ENCODE peak calls at places on chromosomes 2 and 18, in six cellular contexts. One of them, this sample, is unnamed. For H3K36me3, the result is how much of the 10 kb centered on the place peaks cover.

GRCh38 chr2:32342811-32343210 is 14.0 kb upstream of the BIRC6 start:
- DNase-seq in HCT116: no peak
- DNase-seq in H1: no peak
- DNase-seq in stomach: no peak
- DNase-seq in breast epithelium: no peak
- DNase-seq in Peyer's patch: no peak
- DNase-seq in this sample: no peak

GRCh38 chr18:73511751-73512525 is 635.7 kb downstream of the FBXO15 start:
- DNase-seq in HCT116: no peak
- DNase-seq in H1: no peak
- DNase-seq in stomach: no peak
- DNase-seq in breast epithelium: no peak
- DNase-seq in Peyer's patch: no peak
- DNase-seq in this sample: no peak

GRCh38 chr18:74064510-74064909 is 83.1 kb downstream of the FBXO15 start:
- DNase-seq in HCT116: no peak
- DNase-seq in H1: no peak
- DNase-seq in stomach: no peak
- DNase-seq in breast epithelium: no peak
- DNase-seq in Peyer's patch: peak
- DNase-seq in this sample: no peak

GRCh38 chr2:196331143-196331542 is 159.8 kb upstream of the STK17B start:
- DNase-seq in HCT116: no peak
- DNase-seq in H1: no peak
- DNase-seq in stomach: peak
- DNase-seq in breast epithelium: no peak
- DNase-seq in Peyer's patch: no peak
- DNase-seq in this sample: no peak

GRCh38 chr2:68901199-68901515 is 30.0 kb upstream of the BMP10 start:
- DNase-seq in HCT116: no peak
- DNase-seq in H1: no peak
- DNase-seq in stomach: no peak
- DNase-seq in breast epithelium: no peak
- DNase-seq in Peyer's patch: no peak
- DNase-seq in this sample: no peak

GRCh38 chr18:25743661-25744151 is 346.7 kb downstream of the SS18 start:
- DNase-seq in HCT116: no peak
- DNase-seq in H1: peak
- DNase-seq in stomach: no peak
- DNase-seq in breast epithelium: no peak
- DNase-seq in Peyer's patch: no peak
- DNase-seq in this sample: no peak

GRCh38 chr2:24652265-24653232 is 140.6 kb downstream of the PTRHD1 start:
- DNase-seq in HCT116: no peak
- DNase-seq in H1: no peak
- DNase-seq in stomach: no peak
- DNase-seq in breast epithelium: no peak
- DNase-seq in Peyer's patch: no peak
- DNase-seq in this sample: no peak

GRCh38 chr2:105910497-105911238 is 166.0 kb downstream of the NCK2 start:
- DNase-seq in HCT116: no peak
- DNase-seq in H1: no peak
- DNase-seq in stomach: no peak
- DNase-seq in breast epithelium: no peak
- DNase-seq in Peyer's patch: no peak
- DNase-seq in this sample: peak

GRCh38 chr2:64330691-64331429 is 123.1 kb upstream of the LGALSL start:
- DNase-seq in HCT116: peak
- DNase-seq in H1: peak
- DNase-seq in stomach: peak
- DNase-seq in breast epithelium: peak
- DNase-seq in Peyer's patch: peak
- DNase-seq in this sample: peak

GRCh38 chr2:31239842-31240198 is 5.9 kb downstream of the EHD3 start:
- DNase-seq in HCT116: no peak
- DNase-seq in H1: no peak
- DNase-seq in stomach: no peak
- DNase-seq in breast epithelium: no peak
- DNase-seq in Peyer's patch: no peak
- DNase-seq in this sample: peak

GRCh38 chr2:26901326-26902183 is 53.6 kb downstream of the DPYSL5 start:
- DNase-seq in HCT116: no peak
- DNase-seq in H1: no peak
- DNase-seq in stomach: no peak
- DNase-seq in breast epithelium: no peak
- DNase-seq in Peyer's patch: no peak
- DNase-seq in this sample: no peak

GRCh38 chr2:151040036-151040435 is 221.6 kb downstream of the RBM43 start:
- DNase-seq in HCT116: no peak
- DNase-seq in H1: no peak
- DNase-seq in stomach: no peak
- DNase-seq in breast epithelium: no peak
- DNase-seq in Peyer's patch: no peak
- DNase-seq in this sample: no peak

GRCh38 chr2:234191819-234192407 is 141.4 kb downstream of the SPP2 start:
- DNase-seq in HCT116: peak
- DNase-seq in H1: no peak
- DNase-seq in stomach: no peak
- DNase-seq in breast epithelium: no peak
- DNase-seq in Peyer's patch: no peak
- DNase-seq in this sample: no peak

GRCh38 chr2:45690223-45690622 is 38.7 kb downstream of the PRKCE start:
- DNase-seq in HCT116: no peak
- DNase-seq in H1: no peak
- DNase-seq in stomach: no peak
- DNase-seq in breast epithelium: no peak
- DNase-seq in Peyer's patch: no peak
- DNase-seq in this sample: no peak

GRCh38 chr18:10404148-10404547 is 50.3 kb upstream of the APCDD1 start:
- DNase-seq in HCT116: no peak
- DNase-seq in H1: no peak
- DNase-seq in stomach: no peak
- DNase-seq in breast epithelium: no peak
- DNase-seq in Peyer's patch: no peak
- DNase-seq in this sample: no peak

GRCh38 chr2:8797682-8798081 is 39.7 kb downstream of the KIDINS220 start:
- DNase-seq in HCT116: no peak
- DNase-seq in H1: no peak
- DNase-seq in stomach: no peak
- DNase-seq in breast epithelium: no peak
- DNase-seq in Peyer's patch: no peak
- DNase-seq in this sample: no peak
- H3K36me3 ChIP-seq in HCT116: under half
- H3K36me3 ChIP-seq in H1: under half
- H3K36me3 ChIP-seq in stomach: half or more
- H3K36me3 ChIP-seq in breast epithelium: under half
- H3K36me3 ChIP-seq in Peyer's patch: half or more
- H3K36me3 ChIP-seq in this sample: half or more

DNA sequence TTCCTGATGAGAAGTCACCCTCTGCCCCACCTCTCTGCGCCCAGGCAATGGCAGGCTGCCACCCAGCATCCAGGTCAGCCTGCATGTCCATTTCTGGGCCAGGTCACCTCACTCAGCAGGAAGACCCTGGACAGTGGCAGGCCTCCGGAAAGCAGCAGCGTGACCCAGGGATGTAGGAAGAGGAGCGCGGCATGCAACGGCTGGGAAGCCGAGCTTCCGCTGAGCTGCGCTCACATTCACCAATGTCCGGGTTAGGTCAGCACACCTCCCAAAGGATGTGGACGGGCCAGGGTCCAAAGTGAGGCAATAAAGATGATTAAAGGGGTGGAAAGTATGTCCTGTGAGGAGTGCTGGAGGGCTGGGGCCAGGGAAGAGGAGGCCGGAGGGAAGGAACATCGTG is 174.5 kb downstream of the CTIF start:
- DNase-seq in HCT116: no peak
- DNase-seq in H1: no peak
- DNase-seq in stomach: no peak
- DNase-seq in breast epithelium: no peak
- DNase-seq in Peyer's patch: no peak
- DNase-seq in this sample: peak
- TF ChIP-seq POLR2A in HCT116: no peak
- TF ChIP-seq POLR2A in H1: no peak
- TF ChIP-seq POLR2A in stomach: no peak
- TF ChIP-seq POLR2A in breast epithelium: no peak
- TF ChIP-seq POLR2A in Peyer's patch: no peak
- TF ChIP-seq POLR2A in this sample: no peak

GRCh38 chr2:18829976-18830375 is 240.6 kb upstream of the NT5C1B start:
- DNase-seq in HCT116: no peak
- DNase-seq in H1: no peak
- DNase-seq in stomach: no peak
- DNase-seq in breast epithelium: no peak
- DNase-seq in Peyer's patch: no peak
- DNase-seq in this sample: no peak

GRCh38 chr2:18825856-18826255 is 236.5 kb upstream of the NT5C1B start:
- DNase-seq in HCT116: no peak
- DNase-seq in H1: no peak
- DNase-seq in stomach: no peak
- DNase-seq in breast epithelium: no peak
- DNase-seq in Peyer's patch: no peak
- DNase-seq in this sample: no peak

GRCh38 chr2:18829331-18829902 is 240.0 kb upstream of the NT5C1B start:
- DNase-seq in HCT116: no peak
- DNase-seq in H1: no peak
- DNase-seq in stomach: no peak
- DNase-seq in breast epithelium: no peak
- DNase-seq in Peyer's patch: no peak
- DNase-seq in this sample: no peak

GRCh38 chr2:18830962-18831361 is 241.6 kb upstream of the NT5C1B start:
- DNase-seq in HCT116: no peak
- DNase-seq in H1: no peak
- DNase-seq in stomach: no peak
- DNase-seq in breast epithelium: no peak
- DNase-seq in Peyer's patch: no peak
- DNase-seq in this sample: no peak

GRCh38 chr2:18828296-18828695 is 238.9 kb upstream of the NT5C1B start:
- DNase-seq in HCT116: no peak
- DNase-seq in H1: no peak
- DNase-seq in stomach: no peak
- DNase-seq in breast epithelium: no peak
- DNase-seq in Peyer's patch: no peak
- DNase-seq in this sample: no peak
- H3K4me3 ChIP-seq in HCT116: no peak
- H3K4me3 ChIP-seq in H1: no peak
- H3K4me3 ChIP-seq in stomach: no peak
- H3K4me3 ChIP-seq in breast epithelium: no peak
- H3K4me3 ChIP-seq in Peyer's patch: no peak
- H3K4me3 ChIP-seq in this sample: no peak

GRCh38 chr2:61378281-61378680 is 92.6 kb downstream of the USP34 start:
- DNase-seq in HCT116: no peak
- DNase-seq in H1: no peak
- DNase-seq in stomach: no peak
- DNase-seq in breast epithelium: no peak
- DNase-seq in Peyer's patch: no peak
- DNase-seq in this sample: no peak
- H3K36me3 ChIP-seq in HCT116: under half
- H3K36me3 ChIP-seq in H1: half or more
- H3K36me3 ChIP-seq in stomach: half or more
- H3K36me3 ChIP-seq in breast epithelium: under half
- H3K36me3 ChIP-seq in Peyer's patch: half or more
- H3K36me3 ChIP-seq in this sample: under half

GRCh38 chr2:218244204-218244603 is 16.6 kb upstream of the GPBAR1 start:
- DNase-seq in HCT116: no peak
- DNase-seq in H1: no peak
- DNase-seq in stomach: no peak
- DNase-seq in breast epithelium: no peak
- DNase-seq in Peyer's patch: no peak
- DNase-seq in this sample: no peak
- TF ChIP-seq POLR2A in HCT116: no peak
- TF ChIP-seq POLR2A in H1: no peak
- TF ChIP-seq POLR2A in stomach: no peak
- TF ChIP-seq POLR2A in breast epithelium: no peak
- TF ChIP-seq POLR2A in Peyer's patch: no peak
- TF ChIP-seq POLR2A in this sample: no peak

This sample was measured in gastrocnemius medialis.